ENCODE peak calls at places on chromosomes 2 and 18, in nine cellular contexts. One of them, this sample, is unnamed.

GRCh38 chr18:25247725-25248124 is 104.2 kb downstream of the ZNF521 start:
- DNase-seq in WTC11: no peak
- DNase-seq in A549: no peak
- DNase-seq in AG09319: no peak
- DNase-seq in fibroblast of mammary gland: peak
- DNase-seq in neural crest cell: no peak
- DNase-seq in CD4-positive, alpha-beta T cell: no peak
- DNase-seq in foreskin keratinocyte: no peak
- DNase-seq in coronary artery: no peak
- DNase-seq in this sample: no peak

GRCh38 chr2:127381762-127382161 is 6.0 kb downstream of the MAP3K2 start:
- DNase-seq in WTC11: no peak
- DNase-seq in A549: no peak
- DNase-seq in AG09319: no peak
- DNase-seq in fibroblast of mammary gland: no peak
- DNase-seq in neural crest cell: no peak
- DNase-seq in CD4-positive, alpha-beta T cell: no peak
- DNase-seq in foreskin keratinocyte: no peak
- DNase-seq in coronary artery: no peak
- DNase-seq in this sample: no peak

GRCh38 chr2:168365094-168365621 is 90.9 kb upstream of the CERS6 start:
- DNase-seq in WTC11: no peak
- DNase-seq in A549: no peak
- DNase-seq in AG09319: no peak
- DNase-seq in fibroblast of mammary gland: no peak
- DNase-seq in neural crest cell: no peak
- DNase-seq in CD4-positive, alpha-beta T cell: no peak
- DNase-seq in foreskin keratinocyte: no peak
- DNase-seq in coronary artery: no peak
- DNase-seq in this sample: no peak

GRCh38 chr2:239225921-239226561 is 174.8 kb downstream of the HDAC4 start:
- DNase-seq in WTC11: no peak
- DNase-seq in A549: no peak
- DNase-seq in AG09319: peak
- DNase-seq in fibroblast of mammary gland: peak
- DNase-seq in neural crest cell: no peak
- DNase-seq in CD4-positive, alpha-beta T cell: no peak
- DNase-seq in foreskin keratinocyte: no peak
- DNase-seq in coronary artery: peak
- DNase-seq in this sample: no peak

GRCh38 chr2:181234429-181235410 is 222.5 kb upstream of the ITGA4 start:
- DNase-seq in WTC11: no peak
- DNase-seq in A549: no peak
- DNase-seq in AG09319: no peak
- DNase-seq in fibroblast of mammary gland: peak
- DNase-seq in neural crest cell: no peak
- DNase-seq in CD4-positive, alpha-beta T cell: no peak
- DNase-seq in foreskin keratinocyte: no peak
- DNase-seq in coronary artery: no peak
- DNase-seq in this sample: no peak

GRCh38 chr2:190587106-190587505 is 52.6 kb upstream of the NEMP2 start:
- DNase-seq in WTC11: no peak
- DNase-seq in A549: no peak
- DNase-seq in AG09319: no peak
- DNase-seq in fibroblast of mammary gland: no peak
- DNase-seq in neural crest cell: no peak
- DNase-seq in CD4-positive, alpha-beta T cell: no peak
- DNase-seq in foreskin keratinocyte: no peak
- DNase-seq in coronary artery: no peak
- DNase-seq in this sample: no peak

GRCh38 chr2:119674711-119675500 is 4.1 kb upstream of the TMEM177 start:
- DNase-seq in WTC11: no peak
- DNase-seq in A549: peak
- DNase-seq in AG09319: no peak
- DNase-seq in fibroblast of mammary gland: no peak
- DNase-seq in neural crest cell: no peak
- DNase-seq in CD4-positive, alpha-beta T cell: no peak
- DNase-seq in foreskin keratinocyte: no peak
- DNase-seq in coronary artery: peak
- DNase-seq in this sample: no peak

GRCh38 chr2:217886720-217887309 is 116.0 kb downstream of the TNS1 start:
- DNase-seq in WTC11: peak
- DNase-seq in A549: peak
- DNase-seq in AG09319: peak
- DNase-seq in fibroblast of mammary gland: peak
- DNase-seq in neural crest cell: peak
- DNase-seq in CD4-positive, alpha-beta T cell: peak
- DNase-seq in foreskin keratinocyte: peak
- DNase-seq in coronary artery: no peak
- DNase-seq in this sample: peak

GRCh38 chr2:84697895-84698294 is 181.6 kb downstream of the DNAH6 start:
- DNase-seq in WTC11: no peak
- DNase-seq in A549: peak
- DNase-seq in AG09319: no peak
- DNase-seq in fibroblast of mammary gland: no peak
- DNase-seq in neural crest cell: no peak
- DNase-seq in CD4-positive, alpha-beta T cell: no peak
- DNase-seq in foreskin keratinocyte: no peak
- DNase-seq in coronary artery: no peak
- DNase-seq in this sample: no peak

GRCh38 chr2:200797242-200797770 is 14.4 kb upstream of the BZW1 start:
- DNase-seq in WTC11: no peak
- DNase-seq in A549: no peak
- DNase-seq in AG09319: no peak
- DNase-seq in fibroblast of mammary gland: peak
- DNase-seq in neural crest cell: no peak
- DNase-seq in CD4-positive, alpha-beta T cell: no peak
- DNase-seq in foreskin keratinocyte: no peak
- DNase-seq in coronary artery: no peak
- DNase-seq in this sample: no peak

GRCh38 chr18:55586841-55587240 is 1.2 kb downstream of the TCF4 start:
- DNase-seq in WTC11: no peak
- DNase-seq in A549: no peak
- DNase-seq in AG09319: no peak
- DNase-seq in fibroblast of mammary gland: peak
- DNase-seq in neural crest cell: no peak
- DNase-seq in CD4-positive, alpha-beta T cell: no peak
- DNase-seq in foreskin keratinocyte: no peak
- DNase-seq in coronary artery: no peak
- DNase-seq in this sample: no peak

GRCh38 chr2:71670430-71670795 is 217.1 kb downstream of the DYSF start:
- DNase-seq in WTC11: no peak
- DNase-seq in A549: no peak
- DNase-seq in AG09319: no peak
- DNase-seq in fibroblast of mammary gland: no peak
- DNase-seq in neural crest cell: peak
- DNase-seq in CD4-positive, alpha-beta T cell: no peak
- DNase-seq in foreskin keratinocyte: no peak
- DNase-seq in coronary artery: no peak
- DNase-seq in this sample: no peak

GRCh38 chr2:71672640-71673401 is 219.5 kb downstream of the DYSF start:
- DNase-seq in WTC11: no peak
- DNase-seq in A549: no peak
- DNase-seq in AG09319: no peak
- DNase-seq in fibroblast of mammary gland: no peak
- DNase-seq in neural crest cell: no peak
- DNase-seq in CD4-positive, alpha-beta T cell: no peak
- DNase-seq in foreskin keratinocyte: no peak
- DNase-seq in coronary artery: peak
- DNase-seq in this sample: no peak

GRCh38 chr2:71673402-71673795 is 220.0 kb downstream of the DYSF start:
- DNase-seq in WTC11: no peak
- DNase-seq in A549: no peak
- DNase-seq in AG09319: no peak
- DNase-seq in fibroblast of mammary gland: no peak
- DNase-seq in neural crest cell: no peak
- DNase-seq in CD4-positive, alpha-beta T cell: no peak
- DNase-seq in foreskin keratinocyte: no peak
- DNase-seq in coronary artery: no peak
- DNase-seq in this sample: peak

GRCh38 chr2:71671203-71671602 is 217.8 kb downstream of the DYSF start:
- DNase-seq in WTC11: no peak
- DNase-seq in A549: no peak
- DNase-seq in AG09319: no peak
- DNase-seq in fibroblast of mammary gland: no peak
- DNase-seq in neural crest cell: no peak
- DNase-seq in CD4-positive, alpha-beta T cell: no peak
- DNase-seq in foreskin keratinocyte: no peak
- DNase-seq in coronary artery: peak
- DNase-seq in this sample: no peak

DNA sequence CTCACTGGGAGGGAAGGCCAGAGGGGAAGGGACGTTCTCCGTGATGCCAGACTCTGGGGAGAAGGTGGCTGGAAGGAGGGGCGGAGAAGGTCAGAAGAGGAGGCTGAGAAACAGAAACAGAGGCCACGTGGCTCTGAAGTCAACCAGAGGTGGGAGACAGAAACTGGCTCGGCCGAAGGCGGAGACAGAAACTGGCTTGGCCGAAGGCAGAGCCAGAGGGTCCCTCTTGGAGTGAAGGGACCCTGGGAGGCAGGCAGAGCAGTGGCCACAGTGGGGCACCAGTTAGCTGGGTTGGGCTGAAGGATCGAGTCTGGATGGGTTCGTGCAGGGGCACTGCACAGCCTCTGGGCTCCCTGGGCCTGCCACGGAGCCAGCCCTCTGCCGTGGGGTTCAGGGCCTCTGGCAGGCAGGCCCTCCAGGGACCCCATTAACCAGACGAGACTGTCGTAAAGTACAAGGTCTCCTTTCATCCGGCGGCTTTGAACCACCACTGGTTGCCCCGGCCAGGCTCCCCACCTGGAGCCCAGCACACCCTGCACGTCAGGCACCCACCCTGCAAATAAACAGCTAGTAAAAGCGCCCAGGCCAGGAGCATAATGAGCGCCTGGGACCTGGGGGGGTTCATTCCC is 218.8 kb downstream of the DYSF start:
- DNase-seq in WTC11: peak
- DNase-seq in A549: no peak
- DNase-seq in AG09319: no peak
- DNase-seq in fibroblast of mammary gland: no peak
- DNase-seq in neural crest cell: no peak
- DNase-seq in CD4-positive, alpha-beta T cell: no peak
- DNase-seq in foreskin keratinocyte: no peak
- DNase-seq in coronary artery: peak
- DNase-seq in this sample: no peak
- TF ChIP-seq CTCF in WTC11: no peak
- TF ChIP-seq CTCF in A549: no peak
- TF ChIP-seq CTCF in AG09319: peak
- TF ChIP-seq CTCF in fibroblast of mammary gland: no peak
- TF ChIP-seq CTCF in neural crest cell: no peak
- TF ChIP-seq CTCF in CD4-positive, alpha-beta T cell: no peak
- TF ChIP-seq CTCF in foreskin keratinocyte: no peak
- TF ChIP-seq CTCF in coronary artery: no peak
- TF ChIP-seq CTCF in this sample: no peak

GRCh38 chr2:112032615-112033457 is 22.2 kb upstream of the TMEM87B start:
- DNase-seq in WTC11: no peak
- DNase-seq in A549: no peak
- DNase-seq in AG09319: no peak
- DNase-seq in fibroblast of mammary gland: peak
- DNase-seq in neural crest cell: no peak
- DNase-seq in CD4-positive, alpha-beta T cell: no peak
- DNase-seq in foreskin keratinocyte: no peak
- DNase-seq in coronary artery: no peak
- DNase-seq in this sample: no peak
- TF ChIP-seq CTCF in WTC11: no peak
- TF ChIP-seq CTCF in A549: no peak
- TF ChIP-seq CTCF in AG09319: no peak
- TF ChIP-seq CTCF in fibroblast of mammary gland: peak
- TF ChIP-seq CTCF in neural crest cell: peak
- TF ChIP-seq CTCF in CD4-positive, alpha-beta T cell: no peak
- TF ChIP-seq CTCF in foreskin keratinocyte: no peak
- TF ChIP-seq CTCF in coronary artery: no peak
- TF ChIP-seq CTCF in this sample: no peak

GRCh38 chr18:46071894-46072867 is at the start of gene PSTPIP2:
- DNase-seq in WTC11: peak
- DNase-seq in A549: no peak
- DNase-seq in AG09319: peak
- DNase-seq in fibroblast of mammary gland: peak
- DNase-seq in neural crest cell: peak
- DNase-seq in CD4-positive, alpha-beta T cell: peak
- DNase-seq in foreskin keratinocyte: no peak
- DNase-seq in coronary artery: peak
- DNase-seq in this sample: peak
- TF ChIP-seq CTCF in WTC11: no peak
- TF ChIP-seq CTCF in A549: no peak
- TF ChIP-seq CTCF in AG09319: peak
- TF ChIP-seq CTCF in fibroblast of mammary gland: no peak
- TF ChIP-seq CTCF in neural crest cell: peak
- TF ChIP-seq CTCF in CD4-positive, alpha-beta T cell: no peak
- TF ChIP-seq CTCF in foreskin keratinocyte: peak
- TF ChIP-seq CTCF in coronary artery: no peak
- TF ChIP-seq CTCF in this sample: no peak

GRCh38 chr2:147076634-147077033 is 768.2 kb upstream of the ACVR2A start:
- DNase-seq in WTC11: no peak
- DNase-seq in A549: no peak
- DNase-seq in AG09319: no peak
- DNase-seq in fibroblast of mammary gland: peak
- DNase-seq in neural crest cell: no peak
- DNase-seq in CD4-positive, alpha-beta T cell: no peak
- DNase-seq in foreskin keratinocyte: peak
- DNase-seq in coronary artery: no peak
- DNase-seq in this sample: no peak
- TF ChIP-seq CTCF in WTC11: no peak
- TF ChIP-seq CTCF in A549: no peak
- TF ChIP-seq CTCF in AG09319: no peak
- TF ChIP-seq CTCF in fibroblast of mammary gland: peak
- TF ChIP-seq CTCF in neural crest cell: no peak
- TF ChIP-seq CTCF in CD4-positive, alpha-beta T cell: no peak
- TF ChIP-seq CTCF in foreskin keratinocyte: no peak
- TF ChIP-seq CTCF in coronary artery: no peak
- TF ChIP-seq CTCF in this sample: no peak

GRCh38 chr18:80198994-80199748 is 48.1 kb downstream of the PARD6G start:
- DNase-seq in WTC11: no peak
- DNase-seq in A549: no peak
- DNase-seq in AG09319: no peak
- DNase-seq in fibroblast of mammary gland: no peak
- DNase-seq in neural crest cell: no peak
- DNase-seq in CD4-positive, alpha-beta T cell: no peak
- DNase-seq in foreskin keratinocyte: no peak
- DNase-seq in coronary artery: no peak
- DNase-seq in this sample: no peak

GRCh38 chr18:80198391-80198790 is 48.9 kb downstream of the PARD6G start:
- DNase-seq in WTC11: no peak
- DNase-seq in A549: no peak
- DNase-seq in AG09319: no peak
- DNase-seq in fibroblast of mammary gland: no peak
- DNase-seq in neural crest cell: no peak
- DNase-seq in CD4-positive, alpha-beta T cell: no peak
- DNase-seq in foreskin keratinocyte: no peak
- DNase-seq in coronary artery: no peak
- DNase-seq in this sample: no peak

GRCh38 chr18:80200932-80201672 is 46.2 kb downstream of the PARD6G start:
- DNase-seq in WTC11: no peak
- DNase-seq in A549: no peak
- DNase-seq in AG09319: no peak
- DNase-seq in fibroblast of mammary gland: no peak
- DNase-seq in neural crest cell: no peak
- DNase-seq in CD4-positive, alpha-beta T cell: no peak
- DNase-seq in foreskin keratinocyte: no peak
- DNase-seq in coronary artery: no peak
- DNase-seq in this sample: no peak

GRCh38 chr18:80201739-80202138 is 45.6 kb downstream of the PARD6G start:
- DNase-seq in WTC11: no peak
- DNase-seq in A549: no peak
- DNase-seq in AG09319: no peak
- DNase-seq in fibroblast of mammary gland: no peak
- DNase-seq in neural crest cell: no peak
- DNase-seq in CD4-positive, alpha-beta T cell: no peak
- DNase-seq in foreskin keratinocyte: no peak
- DNase-seq in coronary artery: no peak
- DNase-seq in this sample: no peak

GRCh38 chr18:80200171-80200931 is 47.0 kb downstream of the PARD6G start:
- DNase-seq in WTC11: peak
- DNase-seq in A549: peak
- DNase-seq in AG09319: no peak
- DNase-seq in fibroblast of mammary gland: no peak
- DNase-seq in neural crest cell: peak
- DNase-seq in CD4-positive, alpha-beta T cell: no peak
- DNase-seq in foreskin keratinocyte: no peak
- DNase-seq in coronary artery: no peak
- DNase-seq in this sample: no peak
- TF ChIP-seq CTCF in WTC11: no peak
- TF ChIP-seq CTCF in A549: peak
- TF ChIP-seq CTCF in AG09319: no peak
- TF ChIP-seq CTCF in fibroblast of mammary gland: no peak
- TF ChIP-seq CTCF in neural crest cell: no peak
- TF ChIP-seq CTCF in CD4-positive, alpha-beta T cell: no peak
- TF ChIP-seq CTCF in foreskin keratinocyte: peak
- TF ChIP-seq CTCF in coronary artery: no peak
- TF ChIP-seq CTCF in this sample: no peak